ENCODE peak calls at places on chromosomes 4 and X, in four cellular contexts. One of them, this sample, is unnamed.

GRCh38 chrX:10579753-10580060 is 40.7 kb downstream of the MID1 start:
- DNase-seq in pancreas: no peak
- DNase-seq in PC-3: no peak
- DNase-seq in suprapubic skin: no peak
- DNase-seq in this sample: no peak

GRCh38 chrX:56219702-56220101 is 12.5 kb upstream of the KLF8 start:
- DNase-seq in pancreas: no peak
- DNase-seq in PC-3: peak
- DNase-seq in suprapubic skin: no peak
- DNase-seq in this sample: no peak

GRCh38 chr4:26201119-26201518 is 119.7 kb upstream of the RBPJ start:
- DNase-seq in pancreas: no peak
- DNase-seq in PC-3: no peak
- DNase-seq in suprapubic skin: no peak
- DNase-seq in this sample: no peak

GRCh38 chr4:74287164-74287563 is 21.1 kb upstream of the EPGN start:
- DNase-seq in pancreas: no peak
- DNase-seq in PC-3: peak
- DNase-seq in suprapubic skin: no peak
- DNase-seq in this sample: no peak

GRCh38 chr4:179804440-179804839 is 2362.2 kb upstream of the AGA start:
- DNase-seq in pancreas: no peak
- DNase-seq in PC-3: no peak
- DNase-seq in suprapubic skin: no peak
- DNase-seq in this sample: no peak

GRCh38 chrX:140664939-140665338 is 44.6 kb upstream of the LINC00632 start:
- DNase-seq in pancreas: no peak
- DNase-seq in PC-3: peak
- DNase-seq in suprapubic skin: no peak
- DNase-seq in this sample: no peak

GRCh38 chr4:3432381-3432790 is 9.4 kb upstream of the HGFAC start:
- DNase-seq in pancreas: no peak
- DNase-seq in PC-3: no peak
- DNase-seq in suprapubic skin: no peak
- DNase-seq in this sample: no peak

GRCh38 chr4:137998666-137999429 is 243.3 kb downstream of the SLC7A11 start:
- DNase-seq in pancreas: no peak
- DNase-seq in PC-3: no peak
- DNase-seq in suprapubic skin: no peak
- DNase-seq in this sample: no peak

GRCh38 chr4:86818845-86819244 is 30.3 kb downstream of the SLC10A6 start:
- DNase-seq in pancreas: no peak
- DNase-seq in PC-3: no peak
- DNase-seq in suprapubic skin: no peak
- DNase-seq in this sample: no peak

GRCh38 chr4:98659741-98660507 is 1.5 kb upstream of the TSPAN5 start:
- DNase-seq in pancreas: no peak
- DNase-seq in PC-3: peak
- DNase-seq in suprapubic skin: no peak
- DNase-seq in this sample: no peak

GRCh38 chr4:40502936-40503335 is 126.7 kb downstream of the RBM47 start:
- DNase-seq in pancreas: no peak
- DNase-seq in PC-3: no peak
- DNase-seq in suprapubic skin: no peak
- DNase-seq in this sample: no peak

GRCh38 chrX:69995400-69996101 is 54.2 kb downstream of the AWAT2 start:
- DNase-seq in pancreas: no peak
- DNase-seq in PC-3: no peak
- DNase-seq in suprapubic skin: no peak
- DNase-seq in this sample: no peak

GRCh38 chr4:32985256-32985655 is 2265.1 kb downstream of the PCDH7 start:
- DNase-seq in pancreas: no peak
- DNase-seq in PC-3: peak
- DNase-seq in suprapubic skin: no peak
- DNase-seq in this sample: no peak

GRCh38 chr4:18937746-18938145 is 916.2 kb upstream of the LCORL start:
- DNase-seq in pancreas: no peak
- DNase-seq in PC-3: no peak
- DNase-seq in suprapubic skin: no peak
- DNase-seq in this sample: no peak

GRCh38 chr4:69054578-69055200 is 41.6 kb upstream of the UGT2B7 start:
- DNase-seq in pancreas: no peak
- DNase-seq in PC-3: peak
- DNase-seq in suprapubic skin: no peak
- DNase-seq in this sample: no peak

GRCh38 chr4:140427104-140427918 is at the start of gene CLGN:
- DNase-seq in pancreas: peak
- DNase-seq in PC-3: peak
- DNase-seq in suprapubic skin: peak
- DNase-seq in this sample: peak

DNA sequence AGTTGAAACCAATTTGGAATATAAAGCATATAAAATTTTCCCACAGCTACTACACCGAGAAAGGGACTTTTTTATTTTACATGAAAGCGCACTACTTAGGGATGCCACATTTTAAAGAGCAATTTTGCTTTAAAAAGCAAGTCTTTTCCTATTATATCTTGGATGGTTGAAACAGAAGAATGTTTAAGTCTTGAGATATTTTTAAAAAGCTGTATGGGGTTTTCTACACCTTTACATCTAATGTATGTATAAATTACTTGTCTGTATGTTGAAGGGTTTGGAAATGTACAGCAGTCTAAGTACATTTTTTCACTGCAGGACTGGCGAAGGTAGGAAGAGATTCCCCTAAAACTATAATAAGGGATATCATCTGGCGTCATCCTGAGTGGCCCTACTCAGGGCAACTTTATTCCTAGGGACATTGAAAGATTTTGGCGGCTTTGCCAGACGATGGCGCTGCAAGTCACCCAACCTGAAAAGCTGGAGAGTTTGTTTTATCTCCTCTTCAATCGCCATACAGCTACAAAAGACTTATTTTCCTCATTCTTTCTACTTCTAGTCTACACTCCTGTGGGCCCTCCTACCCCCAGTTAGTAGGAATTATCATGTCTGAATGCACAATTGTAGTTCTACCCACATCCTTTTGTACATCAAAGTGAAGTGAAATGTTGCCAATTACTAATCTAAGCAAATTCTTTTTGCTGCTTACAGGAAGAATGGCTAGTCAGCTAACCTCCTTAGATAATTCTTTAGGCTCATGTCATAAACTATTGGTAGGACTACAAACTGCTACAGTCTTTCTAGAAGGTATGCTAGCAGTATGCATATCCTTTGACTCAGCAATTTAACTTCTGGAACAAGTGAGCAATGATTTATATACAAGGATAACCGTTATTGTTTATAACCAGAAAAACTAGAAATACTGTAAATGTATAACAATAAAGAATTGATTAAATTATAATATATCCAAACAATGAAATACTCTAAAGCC is 781 bp upstream of the NEK1 start:
- DNase-seq in pancreas: peak
- DNase-seq in PC-3: peak
- DNase-seq in suprapubic skin: peak
- DNase-seq in this sample: peak
- H3K27ac ChIP-seq in pancreas: peak
- H3K27ac ChIP-seq in PC-3: peak
- H3K27ac ChIP-seq in suprapubic skin: peak
- H3K27ac ChIP-seq in this sample: peak

GRCh38 chrX:100409316-100410082 is 574 bp downstream of the PCDH19 start:
- DNase-seq in pancreas: no peak
- DNase-seq in PC-3: no peak
- DNase-seq in suprapubic skin: no peak
- DNase-seq in this sample: no peak

GRCh38 chrX:100413231-100413630 is 3.2 kb upstream of the PCDH19 start:
- DNase-seq in pancreas: no peak
- DNase-seq in PC-3: peak
- DNase-seq in suprapubic skin: no peak
- DNase-seq in this sample: no peak

GRCh38 chrX:100411802-100412333 is 1.8 kb upstream of the PCDH19 start:
- DNase-seq in pancreas: no peak
- DNase-seq in PC-3: no peak
- DNase-seq in suprapubic skin: no peak
- DNase-seq in this sample: no peak

GRCh38 chrX:100410083-100410590 is at the start of gene PCDH19:
- DNase-seq in pancreas: peak
- DNase-seq in PC-3: peak
- DNase-seq in suprapubic skin: peak
- DNase-seq in this sample: no peak

GRCh38 chrX:100410901-100411801 is 1.1 kb upstream of the PCDH19 start:
- DNase-seq in pancreas: no peak
- DNase-seq in PC-3: no peak
- DNase-seq in suprapubic skin: no peak
- DNase-seq in this sample: no peak
- H3K4me3 ChIP-seq in pancreas: no peak
- H3K4me3 ChIP-seq in PC-3: peak
- H3K4me3 ChIP-seq in suprapubic skin: peak
- H3K4me3 ChIP-seq in this sample: no peak

DNA sequence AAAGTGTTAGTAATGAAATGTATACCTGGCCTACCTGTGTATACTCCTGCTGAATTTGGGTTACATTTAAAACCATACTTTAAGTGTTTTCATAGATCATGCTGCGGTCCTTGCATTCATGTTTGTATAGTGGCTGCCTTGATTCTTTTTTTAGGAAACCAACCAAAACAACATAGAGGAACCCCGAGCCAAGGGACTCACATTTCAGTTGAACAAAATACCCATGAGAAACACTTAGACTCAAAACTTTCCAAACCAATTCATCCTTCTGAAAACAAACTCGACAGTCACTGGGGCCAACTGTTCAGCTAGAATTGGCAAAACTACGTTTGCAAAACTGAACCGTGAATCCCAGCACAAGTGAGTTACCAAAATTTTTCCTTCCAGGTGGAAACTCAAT is 1.4 kb downstream of the ADGRA3 start:
- DNase-seq in pancreas: no peak
- DNase-seq in PC-3: no peak
- DNase-seq in suprapubic skin: no peak
- DNase-seq in this sample: no peak
- H3K27ac ChIP-seq in pancreas: peak
- H3K27ac ChIP-seq in PC-3: peak
- H3K27ac ChIP-seq in suprapubic skin: no peak
- H3K27ac ChIP-seq in this sample: no peak

DNA sequence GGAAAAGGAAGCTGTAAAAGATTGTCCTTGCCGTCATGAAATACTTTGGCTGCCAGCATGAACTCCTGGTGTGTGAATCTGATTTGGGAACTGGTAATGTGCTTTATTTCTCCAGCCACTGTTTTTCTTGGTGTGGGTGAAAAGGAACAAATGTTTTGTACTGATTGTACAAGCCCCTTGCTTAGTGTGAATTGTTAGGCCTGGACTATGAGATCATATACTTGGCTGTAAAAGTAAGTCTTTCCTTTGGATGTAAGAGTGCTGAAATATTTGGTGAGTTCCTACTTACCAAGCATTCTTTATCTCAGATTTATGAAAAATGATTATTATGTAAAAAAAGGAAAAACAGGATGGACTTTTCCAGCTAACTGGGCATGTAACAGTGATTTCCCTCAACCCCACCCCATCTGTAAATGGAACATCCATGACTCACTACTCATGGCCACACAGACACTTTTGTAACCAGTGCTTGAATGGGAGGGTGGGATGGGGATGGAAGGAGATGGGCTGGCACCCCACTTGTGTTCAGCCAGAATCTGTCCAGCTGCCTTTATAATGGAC is 6.3 kb downstream of the FNIP2 start:
- DNase-seq in pancreas: no peak
- DNase-seq in PC-3: peak
- DNase-seq in suprapubic skin: no peak
- DNase-seq in this sample: no peak
- H3K4me3 ChIP-seq in pancreas: no peak
- H3K4me3 ChIP-seq in PC-3: peak
- H3K4me3 ChIP-seq in suprapubic skin: no peak
- H3K4me3 ChIP-seq in this sample: no peak

GRCh38 chrX:13123857-13124345 is 79.5 kb upstream of the FAM9C start:
- DNase-seq in pancreas: no peak
- DNase-seq in PC-3: peak
- DNase-seq in suprapubic skin: no peak
- DNase-seq in this sample: no peak
- H3K27ac ChIP-seq in pancreas: peak
- H3K27ac ChIP-seq in PC-3: peak
- H3K27ac ChIP-seq in suprapubic skin: no peak
- H3K27ac ChIP-seq in this sample: peak

GRCh38 chrX:274904-275475 is 6.2 kb upstream of the PLCXD1 start:
- DNase-seq in pancreas: no peak
- DNase-seq in PC-3: no peak
- DNase-seq in suprapubic skin: no peak
- DNase-seq in this sample: no peak
- H3K4me3 ChIP-seq in pancreas: no peak
- H3K4me3 ChIP-seq in PC-3: no peak
- H3K4me3 ChIP-seq in suprapubic skin: peak
- H3K4me3 ChIP-seq in this sample: peak

DNA sequence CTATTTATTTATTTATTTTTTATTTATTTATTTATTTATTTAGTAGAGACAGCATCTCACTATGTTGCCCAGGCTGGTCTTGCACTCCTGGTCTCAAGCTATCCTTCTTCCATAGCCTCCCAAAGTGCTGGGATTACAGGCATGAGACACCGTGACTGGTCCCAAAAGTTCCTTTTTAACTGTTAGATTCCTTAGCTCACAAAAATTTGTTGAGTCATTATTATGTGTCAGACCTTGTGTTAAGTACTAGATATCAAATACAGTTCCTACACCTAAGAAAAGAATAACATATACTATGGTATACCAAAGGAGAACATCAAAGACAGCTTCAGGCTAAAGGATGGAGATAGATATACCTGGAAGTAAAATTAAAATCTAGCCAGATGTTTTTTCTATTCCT is 11.6 kb downstream of the FGA start:
- DNase-seq in pancreas: no peak
- DNase-seq in PC-3: peak
- DNase-seq in suprapubic skin: no peak
- DNase-seq in this sample: no peak
- H3K27ac ChIP-seq in pancreas: no peak
- H3K27ac ChIP-seq in PC-3: no peak
- H3K27ac ChIP-seq in suprapubic skin: no peak
- H3K27ac ChIP-seq in this sample: no peak

GRCh38 chr4:112942077-112942476 is 107.4 kb upstream of the ANK2 start:
- DNase-seq in pancreas: no peak
- DNase-seq in PC-3: peak
- DNase-seq in suprapubic skin: no peak
- DNase-seq in this sample: no peak
- H3K4me3 ChIP-seq in pancreas: no peak
- H3K4me3 ChIP-seq in PC-3: no peak
- H3K4me3 ChIP-seq in suprapubic skin: no peak
- H3K4me3 ChIP-seq in this sample: no peak

GRCh38 chr4:146288188-146288587 is 73.8 kb downstream of the REELD1 start:
- DNase-seq in pancreas: no peak
- DNase-seq in PC-3: no peak
- DNase-seq in suprapubic skin: no peak
- DNase-seq in this sample: no peak
- H3K27ac ChIP-seq in pancreas: no peak
- H3K27ac ChIP-seq in PC-3: no peak
- H3K27ac ChIP-seq in suprapubic skin: no peak
- H3K27ac ChIP-seq in this sample: no peak

This sample was measured in CD8-positive, alpha-beta T cell.